ENCODE peak calls at places on chromosomes 1 and 21, in six cellular contexts. L is choroid plexus epithelial cell; O is M059J; Z is AG20443; J is thoracic aorta; B is stimulated activated naive CD8-positive, alpha-beta T cell treated with anti-CD3 and anti-CD28 coated beads, Interleukin-15, Interleukin-2, amounts not matched to agents 100 U/mL and 50 U/mL, for 24 hours. T is an unnamed sample.

GRCh38 chr21:25561668-25562641 is 45.3 kb downstream of the MRPL39 start:
- DNase-seq in L (peak; percentile 74), Z (peak; percentile 87), B (peak; percentile 87), O (peak; percentile 86), J (no peak), T (peak; percentile 87)

GRCh38 chr1:23977854-23978191 is 2.3 kb downstream of the SRSF10 start:
- DNase-seq in J (no peak), L (no peak), O (peak; percentile 28), Z (no peak), B (no peak), T (no peak)

GRCh38 chr1:36911631-36912364 is 122.5 kb downstream of the GRIK3 start:
- DNase-seq in J (no peak), Z (no peak), L (no peak), O (no peak), B (no peak), T (no peak)

GRCh38 chr1:82321794-82322193 is 521.1 kb downstream of the ADGRL2 start:
- DNase-seq in O (no peak), J (no peak), L (no peak), B (no peak), Z (no peak), T (peak; percentile 14)

GRCh38 chr1:243638186-243638585 is 211.9 kb downstream of the AKT3 start:
- DNase-seq in Z (no peak), L (no peak), J (no peak), B (no peak), O (no peak), T (no peak)

GRCh38 chr1:23916209-23917131 is 3.3 kb upstream of the CNR2 start:
- DNase-seq in O (peak; percentile 81), Z (peak; percentile 76), B (peak; percentile 69), J (no peak), L (peak; percentile 83), T (peak; percentile 67)

GRCh38 chr1:199551967-199552565 is 475.4 kb upstream of the NR5A2 start:
- DNase-seq in Z (peak; percentile 52), O (peak; percentile 77), L (peak; percentile 88), J (no peak), B (peak; percentile 33), T (peak; percentile 63)

GRCh38 chr21:37153935-37154350 is 80.9 kb downstream of the TTC3 start:
- DNase-seq in B (no peak), O (no peak), Z (no peak), J (no peak), L (peak; percentile 27), T (no peak)

GRCh38 chr1:15950302-15950701 is 25.6 kb downstream of the ZBTB17 start:
- DNase-seq in J (no peak), O (no peak), B (peak; percentile 80), Z (no peak), L (no peak), T (no peak)

GRCh38 chr1:180504186-180504585 is 1.8 kb upstream of the ACBD6 start:
- DNase-seq in O (no peak), Z (no peak), J (no peak), L (no peak), B (no peak), T (no peak)

T was measured in EL.